ENCODE peak calls at places on chromosomes 16 and 17, in ten cellular contexts. D, R, Y, J, B, G, O, E, P and H are unnamed samples.

GRCh38 chr17:72587773-72588511 is 467.1 kb downstream of the SOX9 start:
- DNase-seq in P (no peak), R (no peak), G (no peak), B (peak), J (no peak), Y (no peak), E (no peak), O (no peak), D (no peak), H (no peak)

GRCh38 chr16:82005491-82005830 is 5.8 kb downstream of the SDR42E1 start:
- DNase-seq in G (no peak), B (no peak), E (no peak), P (no peak), R (no peak), D (no peak), Y (no peak), J (no peak), O (no peak), H (peak)

GRCh38 chr16:57268804-57269800 is 15.4 kb downstream of the PLLP start:
- DNase-seq in P (no peak), D (no peak), E (no peak), Y (no peak), G (peak), O (no peak), B (no peak), R (no peak), J (no peak), H (peak)

GRCh38 chr17:44919885-44920564 is 4.7 kb upstream of the GFAP start:
- DNase-seq in J (peak), B (peak), D (peak), E (peak), O (peak), Y (no peak), R (peak), G (peak), P (peak), H (peak)

GRCh38 chr17:46922804-46923635 is at the start of gene GOSR2:
- DNase-seq in J (peak), E (peak), O (peak), P (peak), B (peak), Y (peak), R (peak), G (peak), D (peak), H (peak)

GRCh38 chr16:29815032-29815721 is 775 bp upstream of the PAGR1 start:
- DNase-seq in O (no peak), D (no peak), P (peak), E (no peak), Y (no peak), B (no peak), J (peak), R (no peak), G (peak), H (no peak)

GRCh38 chr17:19369846-19370492 is 7.4 kb upstream of the B9D1 start:
- DNase-seq in D (no peak), B (no peak), O (no peak), P (no peak), Y (no peak), G (peak), J (no peak), E (no peak), R (no peak), H (peak)

GRCh38 chr17:4426499-4427208 is 7.1 kb upstream of the SPNS3 start:
- DNase-seq in R (no peak), O (no peak), P (no peak), B (no peak), G (no peak), Y (no peak), J (no peak), E (no peak), D (no peak), H (no peak)

GRCh38 chr17:29659155-29659554 is 36.4 kb upstream of the CORO6 start:
- DNase-seq in E (no peak), D (no peak), J (no peak), R (no peak), O (no peak), P (no peak), Y (no peak), B (no peak), G (no peak), H (no peak)

GRCh38 chr17:18040287-18040858 is 1.2 kb downstream of the GID4 start:
- DNase-seq in D (no peak), B (no peak), R (no peak), Y (no peak), J (no peak), G (no peak), P (no peak), E (no peak), O (no peak), H (no peak)

GRCh38 chr16:88454315-88455057 is 1.4 kb downstream of the ZFPM1 start:
- DNase-seq in R (no peak), O (peak), E (no peak), J (peak), P (no peak), G (no peak), B (no peak), Y (no peak), D (no peak), H (no peak)

GRCh38 chr17:81468765-81469121 is 43.9 kb downstream of the ACTG1 start:
- DNase-seq in O (no peak), B (no peak), G (no peak), P (no peak), R (no peak), D (no peak), Y (no peak), E (no peak), J (no peak), H (no peak)

GRCh38 chr17:7113273-7114071 is 1.1 kb downstream of the ASGR2 start:
- DNase-seq in B (no peak), G (no peak), D (no peak), R (no peak), E (no peak), J (no peak), O (no peak), P (no peak), Y (no peak), H (no peak)

GRCh38 chr17:81603846-81604610 is 32.9 kb downstream of the NPLOC4 start:
- DNase-seq in B (no peak), Y (no peak), R (no peak), E (no peak), D (no peak), P (no peak), J (no peak), O (no peak), G (no peak), H (no peak)

GRCh38 chr16:68509381-68509780 is 29.7 kb upstream of the ZFP90 start:
- DNase-seq in D (no peak), G (no peak), Y (no peak), O (no peak), E (no peak), R (no peak), J (no peak), P (no peak), B (no peak), H (no peak)

GRCh38 chr17:77188084-77189066 is 47.6 kb downstream of the SEC14L1 start:
- DNase-seq in O (no peak), B (no peak), D (no peak), P (no peak), E (no peak), Y (no peak), J (no peak), G (no peak), R (no peak), H (no peak)

GRCh38 chr16:4412159-4412558 is 4.2 kb downstream of the CORO7 start:
- DNase-seq in B (no peak), P (no peak), R (no peak), J (no peak), Y (no peak), G (no peak), E (no peak), D (no peak), O (no peak), H (peak)

GRCh38 chr16:2526135-2526534 is 5.1 kb downstream of the CEMP1 start:
- DNase-seq in J (no peak), E (no peak), P (no peak), B (no peak), G (no peak), R (no peak), D (no peak), Y (no peak), O (no peak), H (no peak)

GRCh38 chr16:75028544-75028943 is 29.7 kb downstream of the ZNRF1 start:
- DNase-seq in D (no peak), R (no peak), P (no peak), B (no peak), E (no peak), O (no peak), Y (no peak), G (no peak), J (no peak), H (no peak)

GRCh38 chr16:22300427-22301071 is 3.3 kb downstream of the POLR3E start:
- DNase-seq in G (peak), R (no peak), D (peak), Y (no peak), P (peak), O (no peak), B (peak), J (no peak), E (peak), H (peak)

GRCh38 chr16:66335704-66336329 is 30.7 kb upstream of the CDH5 start:
- DNase-seq in D (no peak), B (no peak), E (no peak), Y (no peak), R (no peak), G (peak), P (no peak), O (no peak), J (no peak), H (peak)